ENCODE peak calls at places on chromosomes 11 and 22, in ten cellular contexts. D, C, N, R, O, Z, L, I, E and T are unnamed samples.

GRCh38 chr11:18324381-18324780 is 2.0 kb downstream of the GTF2H1 start:
- DNase-seq in D (peak), C (no peak), N (no peak), R (no peak), O (no peak), Z (no peak), L (no peak), I (no peak), E (no peak), T (no peak)

GRCh38 chr11:86802601-86803051 is 2.3 kb downstream of the PRSS23 start:
- DNase-seq in D (no peak), C (no peak), N (peak), R (peak), O (peak), Z (no peak), L (no peak), I (peak), E (peak), T (no peak)

GRCh38 chr22:47022075-47022473 is 259.6 kb downstream of the TBC1D22A start:
- DNase-seq in D (no peak), C (no peak), N (no peak), R (no peak), O (no peak), Z (no peak), L (no peak), I (no peak), E (no peak), T (no peak)

GRCh38 chr22:48754611-48755331 is 1072.9 kb downstream of the BRD1 start:
- DNase-seq in D (no peak), C (no peak), N (no peak), R (no peak), O (no peak), Z (peak), L (no peak), I (peak), E (no peak), T (no peak)

GRCh38 chr11:65912840-65913239 is 6.0 kb downstream of the C11orf68 start:
- DNase-seq in D (peak), C (no peak), N (peak), R (no peak), O (peak), Z (no peak), L (no peak), I (no peak), E (no peak), T (no peak)

GRCh38 chr11:45157247-45158209 is 11.1 kb downstream of the PRDM11 start:
- DNase-seq in D (no peak), C (no peak), N (no peak), R (no peak), O (no peak), Z (no peak), L (no peak), I (peak), E (no peak), T (no peak)

GRCh38 chr11:134561348-134561720 is 149.3 kb upstream of the B3GAT1 start:
- DNase-seq in D (no peak), C (no peak), N (no peak), R (no peak), O (no peak), Z (no peak), L (no peak), I (peak), E (no peak), T (no peak)

GRCh38 chr22:35894937-35895708 is 133.5 kb downstream of the RBFOX2 start:
- DNase-seq in D (no peak), C (no peak), N (peak), R (no peak), O (peak), Z (no peak), L (peak), I (peak), E (peak), T (no peak)

GRCh38 chr11:67090717-67091116 is 28.3 kb upstream of the KDM2A start:
- DNase-seq in D (no peak), C (no peak), N (no peak), R (no peak), O (no peak), Z (no peak), L (no peak), I (no peak), E (no peak), T (no peak)

GRCh38 chr22:37218771-37219411 is 6.6 kb upstream of the SSTR3 start:
- DNase-seq in D (peak), C (no peak), N (no peak), R (no peak), O (no peak), Z (no peak), L (no peak), I (no peak), E (no peak), T (no peak)

GRCh38 chr11:123085497-123085896 is 23.6 kb upstream of the HSPA8 start:
- DNase-seq in D (no peak), C (no peak), N (no peak), R (no peak), O (no peak), Z (no peak), L (no peak), I (peak), E (no peak), T (no peak)

GRCh38 chr11:126637800-126638175 is 282.3 kb downstream of the ST3GAL4 start:
- DNase-seq in D (no peak), C (no peak), N (no peak), R (no peak), O (peak), Z (no peak), L (no peak), I (no peak), E (peak), T (no peak)

GRCh38 chr11:1835671-1836010 is 851 bp downstream of the SYT8 start:
- DNase-seq in D (no peak), C (no peak), N (no peak), R (no peak), O (no peak), Z (peak), L (no peak), I (peak), E (no peak), T (no peak)

GRCh38 chr11:33323421-33323820 is 66.2 kb downstream of the HIPK3 start:
- DNase-seq in D (no peak), C (no peak), N (no peak), R (no peak), O (no peak), Z (no peak), L (no peak), I (no peak), E (no peak), T (no peak)
- TF ChIP-seq CTCF in D (no peak), C (no peak), N (no peak), R (no peak), O (no peak), Z (no peak), L (no peak), I (no peak), E (peak), T (no peak)

GRCh38 chr11:129881570-129882170 is 13.7 kb downstream of the NFRKB start:
- DNase-seq in D (peak), C (no peak), N (peak), R (peak), O (peak), Z (no peak), L (no peak), I (no peak), E (peak), T (peak)
- TF ChIP-seq CTCF in D (peak), C (peak), N (peak), R (peak), O (peak), Z (no peak), L (no peak), I (peak), E (peak), T (peak)

DNA sequence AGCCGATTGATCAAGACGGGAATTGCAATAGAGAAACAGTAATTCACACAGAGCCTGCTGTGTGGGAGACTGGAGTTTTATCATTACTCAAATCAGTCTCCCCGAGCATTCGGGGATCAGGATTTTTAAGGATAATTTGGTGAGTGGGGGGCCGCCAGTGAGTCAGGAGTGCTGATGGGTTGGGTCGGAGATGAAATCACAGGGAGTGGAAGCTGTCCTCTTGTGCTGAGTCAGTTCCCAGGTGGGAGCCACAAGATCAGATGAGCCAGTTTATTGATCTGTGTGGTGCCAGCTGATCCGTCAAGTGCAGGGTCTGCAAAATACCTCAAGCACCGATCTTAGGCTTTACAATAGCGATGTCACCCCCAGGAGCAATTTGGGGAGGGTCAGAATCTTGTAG is 15.5 kb downstream of the MTFP1 start:
- DNase-seq in D (no peak), C (no peak), N (no peak), R (no peak), O (no peak), Z (no peak), L (no peak), I (no peak), E (no peak), T (no peak)
- TF ChIP-seq CTCF in D (no peak), C (no peak), N (no peak), R (no peak), O (no peak), Z (no peak), L (no peak), I (no peak), E (no peak), T (no peak)

DNA sequence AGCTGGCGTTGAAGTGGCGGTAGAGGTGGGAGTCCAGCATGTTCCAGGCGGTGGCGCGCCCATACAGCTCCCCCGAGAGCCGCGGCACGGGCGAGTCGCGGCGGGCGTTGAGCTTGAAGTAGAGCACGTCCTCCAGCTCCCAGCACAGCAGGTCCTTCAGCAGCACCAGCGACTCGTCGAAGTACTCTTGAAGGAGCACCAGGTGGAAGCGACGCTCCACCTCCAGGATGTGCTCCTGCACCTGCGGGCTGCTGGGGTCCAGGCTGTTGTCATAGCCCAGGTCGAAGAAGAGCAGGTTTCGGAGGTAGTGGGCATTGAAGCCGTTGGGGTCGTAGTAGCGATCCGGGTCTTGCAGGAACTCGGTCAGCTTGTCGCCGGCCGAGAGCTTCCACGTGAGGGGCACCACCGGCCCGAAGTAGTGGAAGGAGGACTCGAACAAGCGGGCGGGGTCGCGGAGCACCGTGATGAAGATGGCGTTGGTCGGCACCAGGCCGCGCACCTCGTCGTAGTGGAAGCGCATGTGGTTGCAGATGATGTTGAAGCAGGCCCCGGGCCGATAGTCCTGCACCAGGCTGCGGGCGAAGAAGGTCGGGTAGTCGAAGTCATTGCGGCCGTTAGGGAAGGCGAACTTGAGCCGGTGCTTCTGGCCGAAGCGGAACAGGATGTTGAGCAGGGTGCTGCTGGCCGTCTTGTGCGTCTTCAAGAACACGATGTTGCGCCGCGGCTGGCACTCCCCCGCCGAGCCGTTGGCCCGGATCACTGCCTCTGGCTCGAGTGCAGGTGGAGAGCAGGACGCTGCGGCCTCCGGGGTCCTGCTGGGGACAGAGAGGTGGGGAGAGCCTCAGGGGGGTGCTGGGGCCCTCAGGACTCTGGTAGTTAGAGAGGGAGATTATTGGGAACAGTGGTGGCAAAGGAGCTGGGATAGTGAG is 9.0 kb upstream of the SEC14L6 start:
- DNase-seq in D (no peak), C (no peak), N (no peak), R (peak), O (no peak), Z (no peak), L (no peak), I (no peak), E (no peak), T (no peak)
- TF ChIP-seq CTCF in D (no peak), C (no peak), N (no peak), R (peak), O (no peak), Z (no peak), L (no peak), I (no peak), E (no peak), T (no peak)